ENCODE peak calls at places on chromosomes 12 and 14, in four cellular contexts. Q is IMR-90, E is GM12865, X is foreskin keratinocyte. T is an unnamed sample.

GRCh38 chr14:92945959-92946846 is 23.3 kb downstream of the CHGA start:
- DNase-seq in Q (peak), E (no peak), X (peak), T (peak)

GRCh38 chr14:22517117-22517720 is 71.8 kb downstream of the DAD1 start:
- DNase-seq in Q (no peak), E (no peak), X (no peak), T (no peak)

GRCh38 chr14:68637106-68638021 is 155.5 kb downstream of the ZFP36L1 start:
- DNase-seq in Q (peak), E (no peak), X (no peak), T (no peak)

GRCh38 chr12:43063642-43064041 is 474.1 kb upstream of the PRICKLE1 start:
- DNase-seq in Q (peak), E (no peak), X (no peak), T (peak)

GRCh38 chr12:95608252-95609033 is 57.2 kb upstream of the USP44 start:
- DNase-seq in Q (peak), E (no peak), X (peak), T (peak)

GRCh38 chr14:50726372-50727107 is 58.4 kb upstream of the SAV1 start:
- DNase-seq in Q (peak), E (peak), X (peak), T (peak)

GRCh38 chr12:113766880-113767878 is 198.9 kb downstream of the RBM19 start:
- DNase-seq in Q (peak), E (no peak), X (peak), T (peak)

GRCh38 chr12:130433411-130433810 is 95.7 kb downstream of the PIWIL1 start:
- DNase-seq in Q (no peak), E (no peak), X (no peak), T (no peak)

GRCh38 chr14:63203618-63204406 is 431 bp upstream of the RHOJ start:
- DNase-seq in Q (peak), E (peak), X (peak), T (peak)

GRCh38 chr12:76622915-76623314 is 63.3 kb upstream of the OSBPL8 start:
- DNase-seq in Q (no peak), E (no peak), X (no peak), T (no peak)

GRCh38 chr12:117582135-117582784 is 220.8 kb upstream of the NOS1 start:
- DNase-seq in Q (no peak), E (no peak), X (no peak), T (no peak)

GRCh38 chr12:13666806-13667205 is 314.6 kb downstream of the GRIN2B start:
- DNase-seq in Q (no peak), E (no peak), X (no peak), T (no peak)

GRCh38 chr12:18139989-18140596 is 50.1 kb upstream of the RERGL start:
- DNase-seq in Q (peak), E (peak), X (peak), T (peak)

GRCh38 chr12:132389526-132390286 is 60.3 kb upstream of the GALNT9 start:
- DNase-seq in Q (no peak), E (no peak), X (no peak), T (no peak)

GRCh38 chr12:104166465-104166864 is 28.5 kb upstream of the NFYB start:
- DNase-seq in Q (peak), E (no peak), X (no peak), T (no peak)

GRCh38 chr12:104478396-104479140 is 21.8 kb downstream of the CHST11 start:
- DNase-seq in Q (no peak), E (peak), X (no peak), T (no peak)

GRCh38 chr12:115257791-115258190 is 573.8 kb upstream of the TBX3 start:
- DNase-seq in Q (peak), E (no peak), X (peak), T (peak)

GRCh38 chr14:86035882-86036281 is 505.9 kb downstream of the FLRT2 start:
- DNase-seq in Q (no peak), E (peak), X (no peak), T (no peak)

GRCh38 chr12:131855521-131856142 is 27.4 kb downstream of the MMP17 start:
- DNase-seq in Q (no peak), E (no peak), X (no peak), T (no peak)